ENCODE peak calls at places on chromosomes 4 and X, in five cellular contexts. S is hepatocyte; J is M059J; O is activated T-helper 1 cell treated with Interleukin-2 at 50 U/mL for 16 hours; C is stimulated activated naive B cell treated with anti-CD40 and anti-IgM and Interleukin-4, amounts not matched to agents 10 μg/mL and 1 μg/mL and 100 μg/mL, for 72 hours. U is an unnamed sample.

GRCh38 chrX:41472231-41472815 is 25.2 kb downstream of the NYX start:
- DNase-seq in S (no peak), J (no peak), O (no peak), C (no peak), U (no peak)

GRCh38 chrX:45584717-45585116 is 384.0 kb upstream of the DIPK2B start:
- DNase-seq in S (no peak), J (no peak), O (no peak), C (no peak), U (no peak)

GRCh38 chr4:163755013-163755412 is 260.5 kb downstream of the TMA16 start:
- DNase-seq in S (no peak), J (peak; percentile 31), O (no peak), C (peak; percentile 2), U (no peak)

GRCh38 chr4:169147217-169147616 is 123.5 kb downstream of the SH3RF1 start:
- DNase-seq in S (no peak), J (peak; percentile 60), O (no peak), C (no peak), U (no peak)

GRCh38 chr4:88828846-88829245 is 131.2 kb upstream of the NAP1L5 start:
- DNase-seq in S (no peak), J (no peak), O (no peak), C (no peak), U (no peak)

GRCh38 chr4:9988349-9988748 is 32.9 kb downstream of the SLC2A9 start:
- DNase-seq in S (no peak), J (no peak), O (no peak), C (no peak), U (no peak)

GRCh38 chr4:110091426-110091825 is 107.0 kb downstream of the ELOVL6 start:
- DNase-seq in S (no peak), J (peak; percentile 52), O (no peak), C (no peak), U (no peak)

GRCh38 chr4:98394134-98394533 is 132.9 kb downstream of the RAP1GDS1 start:
- DNase-seq in S (no peak), J (peak; percentile 9), O (no peak), C (no peak), U (no peak)

GRCh38 chr4:7423801-7424552 is 10.8 kb downstream of the PSAPL1 start:
- DNase-seq in S (no peak), J (no peak), O (no peak), C (no peak), U (no peak)

GRCh38 chr4:106266201-106266600 is 49.8 kb downstream of the TBCK start:
- DNase-seq in S (peak; percentile 61), J (peak; percentile 56), O (no peak), C (no peak), U (no peak)

GRCh38 chrX:47446971-47447370 is 36.1 kb downstream of the ZNF41 start:
- DNase-seq in S (no peak), J (peak; percentile 5), O (no peak), C (no peak), U (no peak)

GRCh38 chrX:133258481-133258880 is 40.3 kb upstream of the TFDP3 start:
- DNase-seq in S (no peak), J (peak; percentile 85), O (no peak), C (no peak), U (no peak)

GRCh38 chr4:40998680-40999358 is 215.5 kb downstream of the APBB2 start:
- DNase-seq in S (peak; percentile 51), J (peak; percentile 85), O (no peak), C (no peak), U (no peak)

GRCh38 chrX:12955882-12956703 is 18.8 kb upstream of the TMSB4X start:
- DNase-seq in S (peak; percentile 60), J (peak; percentile 84), O (peak; percentile 49), C (peak; percentile 76), U (peak; percentile 67)

GRCh38 chr4:57109847-57110634 is at the start of gene IGFBP7:
- DNase-seq in S (peak; percentile 53), J (peak; percentile 53), O (no peak), C (no peak), U (no peak)

GRCh38 chr4:111930658-111931057 is 214.6 kb upstream of the FAM241A start:
- DNase-seq in S (no peak), J (no peak), O (no peak), C (peak; percentile 13), U (no peak)

GRCh38 chr4:139126898-139127297 is 50.1 kb downstream of the ELF2 start:
- DNase-seq in S (no peak), J (no peak), O (no peak), C (no peak), U (no peak)

GRCh38 chrX:38800981-38801845 is at the start of gene MID1IP1:
- DNase-seq in S (peak; percentile 93), J (peak; percentile 94), O (peak; percentile 56), C (peak; percentile 70), U (peak; percentile 81)

GRCh38 chrX:96182366-96182765 is 502.3 kb upstream of the DIAPH2 start:
- DNase-seq in S (peak; percentile 48), J (no peak), O (no peak), C (no peak), U (no peak)

GRCh38 chr4:157079441-157079840 is 3.5 kb downstream of the GLRB start:
- DNase-seq in S (no peak), J (peak; percentile 11), O (no peak), C (no peak), U (no peak)

GRCh38 chrX:91435465-91435864 is 826 bp downstream of the PABPC5 start:
- DNase-seq in S (peak; percentile 6), J (no peak), O (no peak), C (no peak), U (no peak)